ENCODE peak calls at places on chromosomes 4 and X, in eight cellular contexts. G is astrocyte of the cerebellum, J is mesothelial cell of epicardium, R is ascending aorta, S is glutamatergic neuron, O is coronary artery, E is HFF-Myc, P is lower lobe of right lung. W is an unnamed sample.
A peak's percentile ranks its signal among the peaks of the same experiment; 100 is the strongest.

GRCh38 chr4:152894673-152895072 is 41.5 kb upstream of the FHDC1 start:
- DNase-seq in E (no peak), G (peak; percentile 31), J (no peak), O (no peak), P (no peak), R (no peak), S (no peak), W (no peak)

GRCh38 chrX:10467793-10468192 is 152.6 kb downstream of the MID1 start:
- DNase-seq in O (no peak), J (no peak), P (no peak), R (no peak), E (no peak), G (peak; percentile 15), S (no peak), W (no peak)

GRCh38 chr4:152171556-152171955 is 364.3 kb downstream of the FBXW7 start:
- DNase-seq in O (no peak), R (no peak), P (no peak), S (no peak), G (no peak), J (no peak), E (no peak), W (no peak)

GRCh38 chr4:164224871-164225270 is 529.1 kb upstream of the SMIM31 start:
- DNase-seq in S (no peak), O (no peak), G (no peak), E (no peak), R (no peak), J (no peak), P (no peak), W (no peak)

GRCh38 chrX:1813809-1814208 is 198.9 kb downstream of the ASMT start:
- DNase-seq in P (no peak), R (no peak), E (no peak), J (no peak), O (no peak), G (no peak), S (no peak), W (peak; percentile 30)

GRCh38 chrX:96689951-96690350 is 5.3 kb downstream of the DIAPH2 start:
- DNase-seq in E (no peak), G (no peak), P (no peak), S (no peak), R (no peak), O (no peak), J (no peak), W (no peak)

GRCh38 chr4:13329340-13329850 is 154.7 kb downstream of the RAB28 start:
- DNase-seq in S (no peak), O (no peak), J (no peak), E (no peak), G (no peak), P (no peak), R (no peak), W (no peak)

GRCh38 chr4:106266201-106266600 is 49.8 kb downstream of the TBCK start:
- DNase-seq in S (no peak), J (no peak), O (no peak), P (no peak), G (peak; percentile 68), E (peak; percentile 41), R (no peak), W (no peak)

GRCh38 chrX:46788902-46789301 is 30.0 kb upstream of the SLC9A7 start:
- DNase-seq in P (no peak), O (no peak), E (no peak), S (no peak), G (no peak), R (no peak), J (no peak), W (no peak)

GRCh38 chr4:16391196-16391595 is 164.9 kb upstream of the TAPT1 start:
- DNase-seq in S (no peak), E (no peak), R (no peak), P (no peak), G (no peak), J (no peak), O (no peak), W (no peak)

GRCh38 chr4:139017861-139018260 is 2.3 kb downstream of the NOCT start:
- DNase-seq in P (no peak), J (no peak), G (no peak), R (no peak), S (no peak), E (no peak), O (no peak), W (no peak)

GRCh38 chr4:6404611-6405416 is 67.6 kb downstream of the PPP2R2C start:
- DNase-seq in P (no peak), R (no peak), S (no peak), O (no peak), J (no peak), G (no peak), E (no peak), W (no peak)

GRCh38 chr4:150708004-150708403 is 126.1 kb downstream of the MAB21L2 start:
- DNase-seq in S (no peak), R (no peak), G (no peak), P (no peak), O (no peak), J (no peak), E (no peak), W (no peak)

GRCh38 chrX:138964501-138964900 is 253.0 kb upstream of the FGF13 start:
- DNase-seq in E (no peak), P (no peak), S (no peak), J (no peak), G (no peak), O (no peak), R (no peak), W (no peak)

DNA sequence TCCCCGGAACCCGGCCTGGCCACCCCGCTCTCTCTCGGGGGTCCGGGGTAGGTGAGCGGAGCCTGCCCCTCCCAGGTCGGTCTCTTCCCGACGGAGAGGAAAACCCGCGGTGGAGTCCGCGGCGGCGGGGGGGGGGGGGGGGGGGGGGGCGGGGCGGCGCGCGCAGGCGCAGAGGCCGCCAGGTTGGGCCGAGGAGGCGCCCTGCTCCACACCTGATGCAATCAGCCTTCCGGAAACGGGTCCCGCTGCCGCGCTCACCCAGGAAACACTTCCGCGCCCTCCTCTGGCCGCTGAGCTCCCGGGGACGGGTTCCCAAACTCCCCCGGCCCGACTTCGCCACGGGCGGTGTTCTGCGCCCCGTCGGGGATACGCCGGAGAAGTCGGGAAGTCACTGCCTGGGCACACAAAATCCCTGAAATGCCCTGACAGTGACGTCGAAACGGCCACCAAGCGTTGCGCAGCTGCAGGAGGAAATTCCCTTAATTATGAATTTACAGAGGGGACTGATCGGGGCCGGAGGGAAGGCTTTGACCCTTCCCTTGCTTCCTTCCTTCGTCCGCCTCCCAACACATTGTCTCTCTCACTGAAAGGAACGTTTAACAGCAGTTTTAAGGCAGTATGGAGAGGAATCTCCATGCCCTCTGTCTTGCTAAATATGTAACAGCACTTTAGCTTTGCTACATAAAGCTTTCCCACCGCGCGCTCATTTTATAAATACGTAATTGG is 2.1 kb upstream of the APBB2 start:
- DNase-seq in E (peak; percentile 70), G (no peak), R (peak; percentile 88), P (peak; percentile 89), O (peak; percentile 88), J (peak; percentile 84), S (peak; percentile 83), W (peak; percentile 92)
- TF ChIP-seq CTCF in E (peak; percentile 25), G (peak; percentile 52), R (peak; percentile 24), P (peak; percentile 19), O (peak; percentile 52), J (no peak), S (peak; percentile 19), W (peak; percentile 64)

DNA sequence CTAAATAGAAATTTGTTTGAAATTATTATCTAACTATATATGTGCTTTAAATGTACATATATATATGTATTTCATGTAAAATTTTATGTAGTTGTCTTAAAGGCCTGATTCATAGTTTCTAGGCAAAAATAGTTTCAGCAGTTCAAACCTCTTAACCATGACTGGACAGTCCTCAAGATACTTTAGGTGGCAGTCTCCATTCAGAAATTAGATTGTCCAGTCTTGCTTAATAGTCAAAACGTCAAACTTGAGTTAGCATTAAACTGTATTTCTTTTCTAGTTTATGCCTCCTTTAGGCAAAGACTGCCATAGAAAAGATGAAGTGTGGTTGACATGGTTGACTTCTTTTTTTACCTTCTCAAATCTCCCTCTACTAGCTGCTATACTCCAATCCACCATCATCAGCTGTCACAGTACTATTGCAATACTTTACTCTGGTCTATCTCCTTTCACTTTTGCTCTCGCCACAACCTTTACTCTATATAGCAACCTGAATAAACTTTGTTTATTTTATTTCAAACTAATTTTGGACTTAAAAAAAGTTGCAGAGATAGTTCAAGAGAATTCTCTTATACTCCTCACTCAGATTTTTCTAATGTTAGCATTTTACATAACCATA is 395.6 kb upstream of the DIPK2B start:
- DNase-seq in J (no peak), R (no peak), S (no peak), O (no peak), P (no peak), E (no peak), G (no peak), W (no peak)
- TF ChIP-seq CTCF in J (no peak), R (no peak), S (no peak), O (no peak), P (no peak), E (no peak), G (no peak), W (no peak)

DNA sequence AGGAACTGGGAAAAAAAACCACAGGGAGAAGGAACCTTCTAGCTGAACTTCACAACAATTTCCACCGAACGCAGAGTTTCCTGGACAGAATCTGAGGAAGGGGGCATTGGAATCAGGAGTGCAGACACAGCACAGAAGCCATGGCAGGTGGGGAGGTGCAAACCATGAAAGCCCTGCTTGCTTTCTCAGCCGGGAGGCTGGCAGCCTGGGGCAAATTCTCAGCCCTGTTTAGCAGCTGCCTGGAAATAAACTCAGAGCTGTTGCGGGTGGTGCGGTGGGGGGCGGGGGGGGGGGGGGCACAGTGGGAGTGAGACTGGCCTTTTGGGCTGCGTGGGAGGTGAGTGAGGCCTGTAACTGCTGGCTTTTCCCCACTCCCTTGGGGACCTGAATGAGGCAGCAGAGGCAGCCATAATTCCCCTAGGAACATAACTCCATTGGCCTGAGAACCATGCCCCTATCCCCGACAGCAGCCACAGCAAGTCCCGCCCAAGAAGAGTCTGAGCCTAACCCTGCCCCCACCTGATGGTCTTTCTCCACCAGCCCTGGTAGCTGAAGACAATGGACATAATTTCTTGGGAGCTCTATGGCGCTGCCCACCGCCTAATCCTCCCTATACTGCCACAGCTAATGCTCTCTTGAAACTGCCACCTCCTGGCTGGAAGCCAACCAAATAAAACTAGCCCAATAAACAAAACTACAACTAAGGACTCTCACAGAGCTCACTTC is 176.3 kb downstream of the FAM13A start:
- DNase-seq in S (no peak), R (no peak), G (no peak), E (no peak), P (no peak), O (no peak), J (no peak), W (no peak)
- TF ChIP-seq CTCF in S (no peak), R (no peak), G (no peak), E (no peak), P (no peak), O (no peak), J (no peak), W (no peak)

GRCh38 chr4:108058685-108059440 is 69.2 kb downstream of the HADH start:
- DNase-seq in E (peak; percentile 46), R (no peak), S (no peak), J (no peak), O (no peak), G (no peak), P (no peak), W (no peak)

GRCh38 chr4:108055787-108056186 is 66.1 kb downstream of the HADH start:
- DNase-seq in E (no peak), S (no peak), G (no peak), P (no peak), R (no peak), O (no peak), J (no peak), W (no peak)

GRCh38 chr4:108056418-108056817 is 66.7 kb downstream of the HADH start:
- DNase-seq in P (no peak), G (no peak), O (no peak), R (no peak), S (no peak), J (no peak), E (no peak), W (no peak)

GRCh38 chr4:108060686-108061321 is 71.1 kb downstream of the HADH start:
- DNase-seq in P (no peak), E (no peak), J (no peak), R (no peak), S (no peak), G (no peak), O (no peak), W (no peak)

GRCh38 chr4:108060164-108060563 is 70.5 kb downstream of the HADH start:
- DNase-seq in E (no peak), R (no peak), P (no peak), G (peak; percentile 49), J (no peak), O (no peak), S (no peak), W (no peak)
- TF ChIP-seq CTCF in E (peak; percentile 29), R (no peak), P (peak; percentile 16), G (peak; percentile 37), J (no peak), O (no peak), S (no peak), W (peak; percentile 64)